ENCODE peak calls at places on chromosomes 12 and 14, in eight cellular contexts. F is stomach, V is ovary, C is HepG2, I is transverse colon, G is K562, M is A549, U is suprapubic skin. J is an unnamed sample.

GRCh38 chr12:12896261-12896660 is 4.9 kb downstream of the GPRC5A start:
- DNase-seq in F (no peak), V (no peak), C (no peak), I (no peak), G (no peak), M (no peak), U (no peak), J (no peak)

GRCh38 chr12:132461526-132461925 is 28.4 kb upstream of the FBRSL1 start:
- DNase-seq in F (no peak), V (no peak), C (no peak), I (no peak), G (no peak), M (no peak), U (no peak), J (no peak)

GRCh38 chr12:20629414-20630156 is 65.5 kb upstream of the SLCO1C1 start:
- DNase-seq in F (no peak), V (peak; percentile 19), C (peak; percentile 84), I (peak; percentile 31), G (no peak), M (peak; percentile 61), U (no peak), J (no peak)

GRCh38 chr12:108691995-108692808 is 39.1 kb downstream of the CORO1C start:
- DNase-seq in F (no peak), V (no peak), C (no peak), I (peak; percentile 27), G (peak; percentile 44), M (no peak), U (no peak), J (peak; percentile 76)

GRCh38 chr12:19575307-19576243 is 136.3 kb downstream of the AEBP2 start:
- DNase-seq in F (peak; percentile 39), V (no peak), C (peak; percentile 1), I (no peak), G (peak; percentile 9), M (no peak), U (no peak), J (peak; percentile 75)

GRCh38 chr12:50174971-50175715 is 8.0 kb upstream of the CERS5 start:
- DNase-seq in F (no peak), V (no peak), C (peak; percentile 62), I (no peak), G (peak; percentile 82), M (peak; percentile 52), U (no peak), J (no peak)

GRCh38 chr12:22802883-22803640 is 178.1 kb downstream of the ETNK1 start:
- DNase-seq in F (no peak), V (no peak), C (no peak), I (no peak), G (no peak), M (no peak), U (no peak), J (no peak)

GRCh38 chr14:80202888-80203562 is 8.3 kb downstream of the DIO2 start:
- DNase-seq in F (peak; percentile 31), V (no peak), C (peak; percentile 6), I (peak; percentile 10), G (peak; percentile 11), M (no peak), U (no peak), J (no peak)

GRCh38 chr12:89160716-89161123 is 191.6 kb downstream of the DUSP6 start:
- DNase-seq in F (no peak), V (no peak), C (no peak), I (peak; percentile 15), G (peak; percentile 8), M (no peak), U (peak; percentile 76), J (peak; percentile 69)

GRCh38 chr12:1318327-1319031 is 275.9 kb downstream of the FBXL14 start:
- DNase-seq in F (peak; percentile 33), V (no peak), C (no peak), I (no peak), G (no peak), M (no peak), U (no peak), J (no peak)

GRCh38 chr14:97719043-97719442 is 921.9 kb downstream of the VRK1 start:
- DNase-seq in F (no peak), V (no peak), C (no peak), I (no peak), G (no peak), M (no peak), U (no peak), J (no peak)

GRCh38 chr12:17301544-17301943 is 695.6 kb upstream of the LMO3 start:
- DNase-seq in F (no peak), V (no peak), C (no peak), I (no peak), G (no peak), M (no peak), U (no peak), J (no peak)

GRCh38 chr12:75816892-75817291 is 214.7 kb downstream of the PHLDA1 start:
- DNase-seq in F (no peak), V (no peak), C (no peak), I (no peak), G (peak; percentile 10), M (peak; percentile 19), U (no peak), J (no peak)

GRCh38 chr12:120651821-120652220 is 11.4 kb downstream of the CABP1 start:
- DNase-seq in F (no peak), V (no peak), C (no peak), I (no peak), G (no peak), M (no peak), U (no peak), J (no peak)

GRCh38 chr14:36655054-36655381 is 6.6 kb upstream of the PAX9 start:
- DNase-seq in F (no peak), V (no peak), C (no peak), I (no peak), G (no peak), M (no peak), U (no peak), J (no peak)

GRCh38 chr14:83707056-83707455 is 1822.9 kb upstream of the FLRT2 start:
- DNase-seq in F (no peak), V (no peak), C (no peak), I (no peak), G (no peak), M (no peak), U (no peak), J (no peak)

GRCh38 chr14:72714871-72715214 is 179.1 kb downstream of the DPF3 start:
- DNase-seq in F (no peak), V (no peak), C (no peak), I (no peak), G (no peak), M (no peak), U (no peak), J (peak; percentile 26)

GRCh38 chr12:49603721-49604120 is 1.7 kb downstream of the FAM186B start:
- DNase-seq in F (no peak), V (no peak), C (no peak), I (no peak), G (no peak), M (no peak), U (no peak), J (no peak)

GRCh38 chr14:87049886-87050820 is 942.8 kb downstream of the GALC start:
- DNase-seq in F (no peak), V (no peak), C (peak; percentile 37), I (no peak), G (no peak), M (peak; percentile 2), U (no peak), J (no peak)
- TF ChIP-seq CTCF in F (no peak), V (no peak), C (peak; percentile 65), I (no peak), G (no peak), M (no peak), U (no peak), J (no peak)

GRCh38 chr14:76329150-76329881 is 46.6 kb upstream of the ESRRB start:
- DNase-seq in F (no peak), V (no peak), C (no peak), I (no peak), G (no peak), M (no peak), U (no peak), J (peak; percentile 59)
- TF ChIP-seq POLR2A in F (no peak), V (no peak), C (no peak), I (no peak), G (no peak), M (no peak), U (no peak), J (no peak)

GRCh38 chr14:60349663-60350365 is 100.8 kb downstream of the PPM1A start:
- DNase-seq in F (peak; percentile 33), V (peak; percentile 11), C (peak; percentile 21), I (peak; percentile 16), G (peak; percentile 61), M (peak; percentile 56), U (no peak), J (no peak)

GRCh38 chr14:60343571-60344071 is 94.6 kb downstream of the PPM1A start:
- DNase-seq in F (no peak), V (no peak), C (no peak), I (no peak), G (no peak), M (no peak), U (no peak), J (no peak)

GRCh38 chr14:60348211-60348610 is 99.2 kb downstream of the PPM1A start:
- DNase-seq in F (no peak), V (no peak), C (no peak), I (no peak), G (no peak), M (no peak), U (no peak), J (no peak)

GRCh38 chr14:60344751-60345150 is 95.7 kb downstream of the PPM1A start:
- DNase-seq in F (no peak), V (no peak), C (no peak), I (no peak), G (no peak), M (no peak), U (no peak), J (no peak)

GRCh38 chr14:60346706-60347105 is 97.7 kb downstream of the PPM1A start:
- DNase-seq in F (no peak), V (no peak), C (no peak), I (no peak), G (no peak), M (no peak), U (no peak), J (no peak)
- TF ChIP-seq EP300 in F (no peak), V (no peak), C (no peak), I (no peak), G (no peak), M (no peak), U (no peak), J (no peak)

GRCh38 chr14:71013551-71014192 is 106.4 kb downstream of the PCNX1 start:
- DNase-seq in F (no peak), V (no peak), C (no peak), I (no peak), G (no peak), M (no peak), U (no peak), J (no peak)

GRCh38 chr14:71012888-71013287 is 105.6 kb downstream of the PCNX1 start:
- DNase-seq in F (no peak), V (no peak), C (no peak), I (no peak), G (no peak), M (no peak), U (no peak), J (no peak)

GRCh38 chr14:71006200-71006563 is 98.9 kb downstream of the PCNX1 start:
- DNase-seq in F (no peak), V (no peak), C (no peak), I (no peak), G (no peak), M (no peak), U (no peak), J (no peak)

DNA sequence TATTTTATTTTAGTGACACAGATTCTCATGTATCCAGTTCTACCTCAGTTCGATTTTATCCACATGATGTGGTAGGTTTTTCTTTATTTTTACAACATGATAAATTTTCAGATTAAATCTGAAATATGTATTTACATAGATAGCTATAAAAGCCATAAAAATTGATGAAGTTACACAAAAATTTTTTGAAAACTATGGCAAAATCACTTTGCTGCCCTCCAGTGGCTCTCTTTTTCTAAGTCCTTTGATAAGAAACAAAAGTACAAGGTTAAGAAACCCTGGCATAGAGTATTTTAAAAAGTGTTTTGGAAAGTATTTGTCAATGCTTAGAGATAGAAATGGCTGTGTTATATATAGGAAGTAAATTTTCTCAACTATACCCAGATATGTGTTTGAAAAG is 104.2 kb downstream of the PCNX1 start:
- DNase-seq in F (no peak), V (no peak), C (no peak), I (no peak), G (no peak), M (no peak), U (no peak), J (no peak)
- TF ChIP-seq CTCF in F (no peak), V (no peak), C (no peak), I (no peak), G (no peak), M (peak; percentile 32), U (no peak), J (no peak)